ENCODE peak calls at places on chromosome 14, in five cellular contexts. T is activated CD4-positive, alpha-beta T cell treated with anti-CD3 and anti-CD28 coated beads, Interleukin-2, amount 50 U/mL, for 24 hours; C is omental fat pad; K is endothelial cell of umbilical vein; G is ovary. D is an unnamed sample.

GRCh38 chr14:31465113-31465512 is 7.8 kb upstream of the DTD2 start:
- DNase-seq in C (no peak), T (no peak), G (no peak), K (no peak), D (no peak)

GRCh38 chr14:103801459-103801858 is 45.9 kb downstream of the PPP1R13B start:
- DNase-seq in G (no peak), T (no peak), C (no peak), K (no peak), D (no peak)

GRCh38 chr14:105739331-105740102 is 213.1 kb downstream of the TMEM121 start:
- DNase-seq in T (no peak), K (no peak), C (no peak), G (no peak), D (no peak)

GRCh38 chr14:32996343-32996742 is 57.7 kb downstream of the NPAS3 start:
- DNase-seq in T (no peak), G (no peak), C (no peak), K (no peak), D (no peak)

GRCh38 chr14:20986811-20987210 is 3.0 kb upstream of the METTL17 start:
- DNase-seq in G (no peak), C (no peak), K (peak), T (no peak), D (peak)

GRCh38 chr14:32073537-32074189 is 3.4 kb upstream of the ARHGAP5 start:
- DNase-seq in G (no peak), C (no peak), K (peak), T (no peak), D (no peak)

GRCh38 chr14:105857223-105857815 is 330.9 kb downstream of the TMEM121 start:
- DNase-seq in T (no peak), K (no peak), C (no peak), G (no peak), D (peak)

GRCh38 chr14:21383848-21384493 is at the start of gene SUPT16H:
- DNase-seq in C (peak), K (peak), G (peak), T (peak), D (peak)

GRCh38 chr14:65070710-65071033 is 31.6 kb downstream of the MAX start:
- DNase-seq in C (no peak), T (no peak), G (no peak), K (no peak), D (no peak)

GRCh38 chr14:102775855-102776760 is 1.1 kb upstream of the TRAF3 start:
- DNase-seq in T (no peak), C (no peak), K (peak), G (peak), D (no peak)

GRCh38 chr14:51419685-51420084 is 179.6 kb downstream of the TMX1 start:
- DNase-seq in T (no peak), K (no peak), G (no peak), C (no peak), D (no peak)

GRCh38 chr14:75120546-75121291 is 6.1 kb downstream of the NEK9 start:
- DNase-seq in K (no peak), G (no peak), C (no peak), T (no peak), D (no peak)

GRCh38 chr14:71550367-71550766 is 381.9 kb upstream of the RGS6 start:
- DNase-seq in T (no peak), K (no peak), G (no peak), C (no peak), D (no peak)

GRCh38 chr14:92647499-92648279 is 100.7 kb downstream of the LGMN start:
- DNase-seq in C (no peak), G (no peak), T (no peak), K (no peak), D (no peak)

GRCh38 chr14:91410781-91411536 is 6.7 kb downstream of the CCDC88C start:
- DNase-seq in K (no peak), T (no peak), G (no peak), C (no peak), D (no peak)

GRCh38 chr14:72810201-72810600 is 83.7 kb downstream of the DPF3 start:
- DNase-seq in C (no peak), T (peak), G (no peak), K (no peak), D (no peak)

GRCh38 chr14:52895000-52895399 is 55.9 kb downstream of the FERMT2 start:
- DNase-seq in G (no peak), C (no peak), T (no peak), K (no peak), D (no peak)

GRCh38 chr14:76694106-76694505 is 67.2 kb upstream of the VASH1 start:
- DNase-seq in K (no peak), G (no peak), C (no peak), T (no peak), D (no peak)

GRCh38 chr14:96762650-96763049 is 34.5 kb upstream of the VRK1 start:
- DNase-seq in K (peak), T (no peak), C (no peak), G (no peak), D (no peak)

GRCh38 chr14:45757655-45758054 is 504.7 kb upstream of the MIS18BP1 start:
- DNase-seq in K (no peak), C (no peak), T (no peak), G (no peak), D (no peak)

GRCh38 chr14:91299483-91300115 is 55.1 kb upstream of the GPR68 start:
- DNase-seq in G (no peak), K (no peak), C (no peak), T (no peak), D (no peak)

GRCh38 chr14:54676822-54677708 is 110.1 kb downstream of the SAMD4A start:
- DNase-seq in T (no peak), C (no peak), G (no peak), K (peak), D (no peak)

GRCh38 chr14:90605430-90605829 is 208.6 kb downstream of the CALM1 start:
- DNase-seq in K (no peak), T (no peak), C (no peak), G (no peak), D (no peak)

GRCh38 chr14:69004731-69005431 is 25.8 kb upstream of the ACTN1 start:
- DNase-seq in K (no peak), T (no peak), G (no peak), C (no peak), D (no peak)

GRCh38 chr14:102090713-102091112 is 3.9 kb upstream of the HSP90AA1 start:
- DNase-seq in G (no peak), K (no peak), T (no peak), C (no peak), D (no peak)

GRCh38 chr14:24430143-24430681 is 458 bp downstream of the KHNYN start:
- DNase-seq in C (no peak), T (peak), K (peak), G (peak), D (no peak)

GRCh38 chr14:23002592-23002991 is 7.4 kb downstream of the C14orf93 start:
- DNase-seq in T (no peak), C (no peak), G (no peak), K (no peak), D (no peak)

GRCh38 chr14:98878278-98878677 is 393.7 kb downstream of the BCL11B start:
- DNase-seq in K (no peak), C (no peak), T (no peak), G (no peak), D (no peak)

GRCh38 chr14:64541261-64541970 is 875 bp downstream of the HSPA2 start:
- DNase-seq in K (peak), G (peak), T (no peak), C (no peak), D (no peak)

GRCh38 chr14:105207996-105208737 is 27.1 kb upstream of the NUDT14 start:
- DNase-seq in K (no peak), T (no peak), G (no peak), C (no peak), D (no peak)

GRCh38 chr14:100528962-100529560 is 58.2 kb downstream of the BEGAIN start:
- DNase-seq in K (no peak), T (no peak), C (no peak), G (no peak), D (no peak)

GRCh38 chr14:33880330-33880729 is 70.5 kb downstream of the EGLN3 start:
- DNase-seq in T (no peak), C (no peak), K (no peak), G (no peak), D (no peak)

GRCh38 chr14:103528158-103528511 is 861 bp upstream of the TRMT61A start:
- DNase-seq in T (no peak), K (no peak), G (no peak), C (no peak), D (no peak)

GRCh38 chr14:38197001-38197760 is 10.5 kb upstream of the SSTR1 start:
- DNase-seq in T (no peak), G (no peak), C (no peak), K (peak), D (no peak)

GRCh38 chr14:23569443-23570151 is 2.0 kb upstream of the AP1G2 start:
- DNase-seq in C (no peak), K (no peak), G (no peak), T (no peak), D (peak)

GRCh38 chr14:41167040-41167439 is 439.6 kb upstream of the LRFN5 start:
- DNase-seq in T (no peak), K (no peak), C (no peak), G (no peak), D (no peak)

GRCh38 chr14:81450100-81450531 is 50.0 kb upstream of the STON2 start:
- DNase-seq in G (peak), T (no peak), K (no peak), C (no peak), D (no peak)